ENCODE peak calls at places on chromosomes 7 and 10, in seven cellular contexts. O is uterus, I is DND-41, B is transverse colon, J is aorta, Z is hepatocyte, E is ovary. D is an unnamed sample.
A peak's percentile ranks its signal among the peaks of the same experiment; 100 is the strongest.

GRCh38 chr10:19638173-19638872 is 177.9 kb upstream of the PLXDC2 start:
- DNase-seq in E (no peak), I (no peak), O (no peak), Z (peak; percentile 58), B (no peak), J (no peak), D (no peak)

GRCh38 chr7:118492466-118492865 is 268.0 kb downstream of the ANKRD7 start:
- DNase-seq in O (no peak), J (no peak), B (no peak), I (no peak), Z (no peak), E (no peak), D (no peak)

GRCh38 chr7:1567893-1568292 is 1.9 kb downstream of the PSMG3 start:
- DNase-seq in B (no peak), O (no peak), E (no peak), J (no peak), I (no peak), Z (peak; percentile 65), D (no peak)

GRCh38 chr10:29493697-29494096 is 141.1 kb downstream of the SVIL start:
- DNase-seq in J (no peak), Z (no peak), O (no peak), B (no peak), I (no peak), E (no peak), D (no peak)

GRCh38 chr7:3597243-3597642 is 296.2 kb downstream of the SDK1 start:
- DNase-seq in B (no peak), I (no peak), J (no peak), Z (no peak), E (no peak), O (no peak), D (no peak)

GRCh38 chr7:23759556-23760391 is 49.8 kb downstream of the STK31 start:
- DNase-seq in J (no peak), O (no peak), I (no peak), B (no peak), Z (no peak), E (no peak), D (no peak)

GRCh38 chr7:22387583-22387982 is 30.6 kb upstream of the RAPGEF5 start:
- DNase-seq in Z (no peak), E (no peak), I (no peak), O (peak; percentile 20), J (no peak), B (no peak), D (no peak)

GRCh38 chr10:88374392-88375145 is 208.5 kb downstream of the RNLS start:
- DNase-seq in I (no peak), J (no peak), E (no peak), O (no peak), B (no peak), Z (no peak), D (no peak)

GRCh38 chr7:31114593-31115343 is 62.7 kb downstream of the ADCYAP1R1 start:
- DNase-seq in O (no peak), Z (peak; percentile 68), B (no peak), E (no peak), J (no peak), I (peak; percentile 58), D (peak; percentile 46)

GRCh38 chr10:132186488-132187413 is at the start of gene DPYSL4:
- DNase-seq in B (no peak), Z (peak; percentile 56), J (no peak), I (no peak), E (peak; percentile 52), O (no peak), D (no peak)

GRCh38 chr10:84308481-84309304 is 19.7 kb upstream of the CCSER2 start:
- DNase-seq in I (peak; percentile 90), B (peak; percentile 51), J (no peak), E (no peak), O (no peak), Z (no peak), D (no peak)

GRCh38 chr10:96025566-96025965 is 17.8 kb upstream of the CCNJ start:
- DNase-seq in Z (peak; percentile 37), B (no peak), I (peak; percentile 13), O (no peak), E (no peak), J (no peak), D (no peak)

GRCh38 chr10:104498345-104498955 is 142.6 kb upstream of the SORCS3 start:
- DNase-seq in Z (no peak), E (no peak), B (no peak), O (no peak), I (no peak), J (no peak), D (no peak)

GRCh38 chr10:29946953-29947700 is 112.3 kb downstream of the JCAD start:
- DNase-seq in O (peak; percentile 47), B (no peak), I (no peak), E (no peak), J (peak; percentile 83), Z (peak; percentile 51), D (peak; percentile 81)

GRCh38 chr10:98415710-98416077 is 712 bp upstream of the PYROXD2 start:
- DNase-seq in B (no peak), J (no peak), I (no peak), Z (no peak), O (no peak), E (no peak), D (no peak)

GRCh38 chr10:44466236-44466635 is 81.3 kb upstream of the CXCL12 start:
- DNase-seq in I (no peak), E (no peak), B (no peak), O (no peak), Z (no peak), J (no peak), D (no peak)

GRCh38 chr10:22854935-22855421 is 72.9 kb upstream of the ARMC3 start:
- DNase-seq in B (no peak), E (no peak), Z (peak; percentile 24), O (no peak), J (no peak), I (no peak), D (no peak)

GRCh38 chr10:44851881-44852280 is 59.3 kb upstream of the TMEM72 start:
- DNase-seq in I (no peak), O (no peak), B (no peak), E (no peak), J (no peak), Z (no peak), D (no peak)

GRCh38 chr7:1316086-1316485 is 83.4 kb downstream of the UNCX start:
- DNase-seq in B (no peak), O (no peak), I (no peak), Z (no peak), J (no peak), E (no peak), D (no peak)

GRCh38 chr10:132641401-132641800 is 103.8 kb downstream of the INPP5A start:
- DNase-seq in O (no peak), B (no peak), Z (no peak), I (no peak), E (no peak), J (peak; percentile 25), D (no peak)

DNA sequence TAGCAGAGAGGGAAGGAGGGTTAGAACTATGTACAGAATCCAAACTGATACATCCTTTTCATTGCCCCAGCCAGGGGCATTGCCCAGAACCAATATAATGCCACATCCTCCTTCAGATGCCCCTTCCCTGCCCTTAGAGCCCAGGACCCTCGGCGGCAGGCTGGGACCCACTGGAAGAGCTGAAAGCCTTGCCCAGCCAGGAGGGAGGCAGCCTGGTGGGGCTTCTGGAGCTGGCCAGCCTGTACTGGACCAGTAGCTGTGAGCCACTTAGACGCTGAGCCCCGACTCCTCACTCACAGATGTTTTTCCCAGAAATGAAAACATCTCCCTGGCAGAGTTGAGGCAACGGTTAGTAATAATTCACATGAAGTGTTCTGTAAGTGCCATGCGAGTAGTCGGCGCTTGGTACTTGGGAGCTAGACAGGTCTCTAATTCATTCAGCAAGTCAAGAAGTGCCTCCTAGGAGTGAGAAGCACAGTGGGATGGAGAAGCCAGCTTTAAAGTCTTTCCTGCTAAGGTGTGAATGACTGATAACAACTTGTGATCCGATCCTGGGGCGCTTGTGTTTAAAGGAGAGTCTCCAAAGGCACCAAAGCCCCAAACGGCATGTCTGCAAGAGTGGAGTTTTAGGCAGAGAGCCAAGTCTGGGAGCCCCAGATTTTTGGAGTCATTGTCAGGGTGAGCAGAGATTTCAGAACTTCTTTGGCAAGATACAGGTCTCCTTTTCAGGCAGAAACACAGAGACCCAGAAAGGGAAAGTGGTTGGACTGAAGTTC is 9.8 kb downstream of the VSIR start:
- DNase-seq in J (no peak), Z (no peak), O (no peak), E (no peak), B (no peak), I (no peak), D (no peak)
- H3K4me1 ChIP-seq in J (peaks cover 2% of the 10 kb centered on the region), Z (peaks cover 36% of the 10 kb centered on the region), O (peaks cover 22% of the 10 kb centered on the region), E (peaks cover 42% of the 10 kb centered on the region), B (peaks cover 49% of the 10 kb centered on the region), I (peaks cover 8% of the 10 kb centered on the region), D (no peaks in the 10 kb centered on the region)

DNA sequence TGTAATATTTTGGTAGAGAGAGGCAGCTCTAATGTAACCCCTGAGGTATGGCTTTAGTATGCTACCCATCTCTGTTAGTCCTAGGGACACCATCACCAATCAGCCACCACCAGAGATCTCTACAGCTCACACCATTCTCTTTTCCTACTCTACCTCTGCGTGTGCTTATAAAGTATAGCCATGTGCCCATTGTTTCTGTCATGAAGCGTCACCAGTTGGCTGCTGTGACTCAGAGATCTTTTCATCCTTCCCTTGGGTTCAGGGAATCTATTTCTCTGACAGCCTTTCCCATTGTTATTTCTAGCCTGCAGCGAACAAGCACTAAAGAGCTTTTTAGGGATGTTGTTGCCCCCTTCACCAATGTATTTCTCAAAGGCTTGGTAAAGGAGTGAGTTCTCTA is 103.3 kb downstream of the TPST1 start:
- DNase-seq in O (no peak), Z (no peak), I (no peak), E (no peak), J (no peak), B (no peak), D (no peak)
- H3K4me1 ChIP-seq in O (no peaks in the 10 kb centered on the region), Z (peaks cover 73% of the 10 kb centered on the region), I (no peaks in the 10 kb centered on the region), E (peaks cover 6% of the 10 kb centered on the region), J (no peaks in the 10 kb centered on the region), B (no peaks in the 10 kb centered on the region), D (no peaks in the 10 kb centered on the region)

GRCh38 chr10:77587424-77587806 is 50.2 kb downstream of the KCNMA1 start:
- DNase-seq in I (no peak), E (no peak), B (no peak), J (peak; percentile 44), O (no peak), Z (peak; percentile 57), D (no peak)
- H3K4me1 ChIP-seq in I (no peaks in the 10 kb centered on the region), E (no peaks in the 10 kb centered on the region), B (peaks cover 17% of the 10 kb centered on the region), J (peaks cover 4% of the 10 kb centered on the region), O (no peaks in the 10 kb centered on the region), Z (peaks cover 17% of the 10 kb centered on the region), D (no peaks in the 10 kb centered on the region)

DNA sequence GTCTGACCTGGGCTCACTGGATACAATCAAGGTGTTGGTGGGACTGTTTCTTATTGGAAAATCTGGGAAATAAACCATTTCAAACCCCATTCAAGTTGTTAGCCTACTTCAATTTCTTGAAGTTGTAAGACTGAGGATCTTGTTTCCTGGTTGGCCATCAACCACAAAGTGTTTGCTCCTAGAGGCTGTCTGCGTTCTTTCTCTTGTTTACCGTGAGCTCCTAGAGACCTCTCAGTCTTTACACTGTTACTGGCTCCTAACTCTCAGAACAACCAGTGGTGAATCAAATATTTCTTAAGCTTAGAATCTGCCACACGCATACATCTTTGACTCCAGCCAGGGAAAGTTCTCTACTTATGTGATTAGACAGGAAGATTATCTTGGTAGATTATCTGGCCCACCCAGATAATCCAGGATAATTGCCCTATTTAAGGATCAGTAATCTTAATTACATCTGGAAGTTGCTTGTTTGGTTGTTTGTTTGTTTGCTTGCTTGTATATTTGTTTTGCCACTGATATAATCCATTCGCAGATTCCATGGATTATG is 798.7 kb downstream of the IPMK start:
- DNase-seq in O (no peak), I (no peak), Z (no peak), E (no peak), B (no peak), J (no peak), D (no peak)
- H3K4me1 ChIP-seq in O (no peaks in the 10 kb centered on the region), I (no peaks in the 10 kb centered on the region), Z (no peaks in the 10 kb centered on the region), E (no peaks in the 10 kb centered on the region), B (no peaks in the 10 kb centered on the region), J (no peaks in the 10 kb centered on the region), D (no peaks in the 10 kb centered on the region)

D was measured in right atrium auricular region.